ENCODE peak calls at places on chromosomes 7 and 10, in four cellular contexts. A, C, X and R are unnamed samples. For H3K36me3, the result is how much of the 10 kb centered on the place peaks cover.

GRCh38 chr7:138565451-138566114 is 105.5 kb downstream of the TRIM24 start:
- DNase-seq in X (no peak), A (peak), C (no peak), R (no peak)

GRCh38 chr10:85925201-85925750 is 441.3 kb downstream of the GRID1 start:
- DNase-seq in C (no peak), X (no peak), A (no peak), R (no peak)

GRCh38 chr7:21084286-21084685 is 297.6 kb upstream of the SP8 start:
- DNase-seq in C (no peak), X (no peak), A (no peak), R (no peak)

GRCh38 chr7:3412871-3413270 is 111.8 kb downstream of the SDK1 start:
- DNase-seq in C (no peak), A (no peak), X (no peak), R (no peak)

GRCh38 chr7:5549096-5549896 is 125.7 kb upstream of the TNRC18 start:
- DNase-seq in C (no peak), A (peak), X (no peak), R (no peak)

GRCh38 chr7:47762746-47763062 is 180.8 kb upstream of the TNS3 start:
- DNase-seq in A (no peak), X (no peak), C (no peak), R (no peak)

GRCh38 chr7:97013025-97013424 is 7.7 kb downstream of the DLX6 start:
- DNase-seq in C (no peak), X (no peak), A (no peak), R (no peak)

GRCh38 chr10:93393231-93393630 is 88.9 kb downstream of the MYOF start:
- DNase-seq in A (no peak), X (no peak), C (no peak), R (no peak)

GRCh38 chr7:2520808-2521146 is 1.2 kb downstream of the LFNG start:
- DNase-seq in X (no peak), A (no peak), C (no peak), R (no peak)

GRCh38 chr10:101061814-101062230 is at the start of gene KAZALD1:
- DNase-seq in A (no peak), C (no peak), X (no peak), R (no peak)

GRCh38 chr10:101062231-101063161 is 707 bp downstream of the KAZALD1 start:
- DNase-seq in A (peak), X (peak), C (no peak), R (no peak)

GRCh38 chr10:101063162-101063525 is 1.4 kb downstream of the KAZALD1 start:
- DNase-seq in C (no peak), X (no peak), A (no peak), R (no peak)

GRCh38 chr10:101060951-101061813 is 607 bp upstream of the KAZALD1 start:
- DNase-seq in C (peak), A (peak), X (peak), R (peak)

GRCh38 chr10:101060036-101060950 is 1.5 kb upstream of the KAZALD1 start:
- DNase-seq in A (peak), C (peak), X (peak), R (peak)
- TF ChIP-seq POLR2A in A (peak), C (no peak), X (no peak), R (no peak)

GRCh38 chr10:103395754-103396066 is 565 bp downstream of the ATP5MK start:
- DNase-seq in X (no peak), C (no peak), A (peak), R (no peak)

GRCh38 chr10:103396067-103396788 is at the start of the genes ATP5MK and PDCD11:
- DNase-seq in C (peak), A (peak), X (peak), R (peak)

GRCh38 chr10:103397191-103397825 is 882 bp downstream of the PDCD11 start:
- DNase-seq in C (no peak), A (no peak), X (no peak), R (no peak)

GRCh38 chr10:103396789-103397087 is 312 bp downstream of the PDCD11 start:
- DNase-seq in C (no peak), A (no peak), X (no peak), R (no peak)

DNA sequence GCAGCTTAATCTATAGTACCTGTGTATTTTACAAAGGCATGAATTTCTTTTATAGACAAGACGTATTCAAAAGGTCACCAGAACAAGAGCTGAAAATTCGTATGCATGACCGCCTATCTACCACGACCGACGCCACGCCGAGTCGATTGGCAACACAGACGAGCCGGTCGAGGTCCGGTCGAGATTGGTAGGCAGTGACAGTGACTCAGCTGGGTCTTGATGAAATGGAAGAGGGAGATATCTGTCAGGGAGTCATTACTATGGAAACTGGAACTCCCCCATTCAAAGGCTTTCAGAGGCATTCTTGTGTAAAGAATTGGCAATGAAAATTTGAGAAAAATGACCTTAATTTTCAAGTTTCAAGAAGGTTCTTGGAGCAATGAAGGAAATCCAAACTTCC is 2.1 kb downstream of the ATP5MK start:
- DNase-seq in C (no peak), X (no peak), A (no peak), R (no peak)
- H3K4me3 ChIP-seq in C (no peak), X (no peak), A (no peak), R (no peak)

DNA sequence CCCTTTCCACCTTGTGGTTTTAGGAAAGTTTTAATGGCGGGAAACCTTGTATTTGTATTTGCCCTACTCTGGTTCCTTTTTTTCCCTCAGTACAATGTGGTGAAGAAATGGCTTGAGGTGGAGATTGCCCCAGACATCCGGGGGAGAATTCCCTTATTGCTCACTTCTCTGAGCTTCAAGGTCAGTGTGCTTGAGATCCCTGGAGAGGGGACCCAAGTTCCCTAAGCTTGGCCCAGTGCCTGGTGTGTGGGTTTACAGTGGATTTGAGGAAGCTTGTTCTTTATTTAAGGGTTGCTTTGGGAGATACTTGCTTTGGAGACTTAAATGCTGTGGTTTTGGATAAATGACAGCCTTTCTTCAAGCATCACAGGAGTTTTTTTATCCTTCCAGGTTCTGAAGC is 18.3 kb downstream of the CALHM2 start:
- DNase-seq in C (no peak), X (no peak), A (no peak), R (no peak)
- H3K36me3 ChIP-seq in C (under half), X (under half), A (under half), R (under half)

DNA sequence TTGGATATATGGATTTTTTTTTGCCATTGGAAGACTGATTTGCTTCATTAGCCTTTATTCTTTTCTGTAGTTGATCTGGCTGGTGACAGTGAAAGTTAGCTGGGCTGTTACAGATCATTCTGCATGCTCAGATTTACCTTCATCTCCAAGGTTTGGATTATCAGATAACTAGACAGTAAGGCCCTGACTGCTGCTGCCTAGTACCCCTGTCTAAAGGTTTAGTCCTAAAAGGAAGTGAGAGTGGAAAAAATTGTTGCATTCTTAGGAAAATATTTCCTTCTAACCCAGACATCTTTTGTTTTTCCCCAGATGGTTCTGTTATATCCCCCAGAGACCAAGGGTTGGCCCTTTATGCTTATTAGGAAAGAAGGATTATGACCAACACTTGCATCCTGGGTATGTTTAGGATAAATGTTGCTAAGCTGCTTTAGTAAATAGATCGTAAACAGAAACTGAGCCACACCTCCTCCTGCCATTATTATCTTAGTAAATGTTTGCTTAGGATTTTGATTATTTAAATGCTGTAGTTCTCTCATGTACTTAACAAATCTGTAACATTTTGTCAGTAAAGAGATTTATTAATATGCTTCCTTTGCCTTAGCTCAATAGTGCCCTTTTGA is 44.3 kb downstream of the MCU start:
- DNase-seq in X (no peak), C (no peak), A (peak), R (no peak)
- TF ChIP-seq POLR2A in X (no peak), C (no peak), A (no peak), R (no peak)

GRCh38 chr7:55552320-55553086 is 19.8 kb downstream of the VOPP1 start:
- DNase-seq in A (peak), C (no peak), X (peak), R (no peak)
- H3K4me3 ChIP-seq in A (peak), C (no peak), X (no peak), R (peak)